ENCODE peak calls at places on chromosomes 11 and 22, in nine cellular contexts. X is substantia nigra; V is NCI-H1105 treated with DMSO at 0.1 percent for 48 hours; U is hypothalamus; Z is putamen; C is HEK293T; G is hepatic stellate cell; F is left ventricle myocardium inferior; R is activated CD4-positive, alpha-beta T cell treated with anti-CD3 and anti-CD28 coated beads, Interleukin-2, amount 10 ng/mL, durations not matched to agents 7 days and 5 days. M is an unnamed sample.
A peak's percentile ranks its signal among the peaks of the same experiment; 100 is the strongest.

GRCh38 chr22:44869196-44869595 is 116.8 kb downstream of the ARHGAP8 start:
- DNase-seq in X (no peak), V (no peak), U (no peak), Z (no peak), C (no peak), G (no peak), F (no peak), R (no peak), M (no peak)

GRCh38 chr11:94325681-94326080 is 21.3 kb downstream of the IZUMO1R start:
- DNase-seq in X (no peak), V (no peak), U (no peak), Z (no peak), C (peak; percentile 71), G (no peak), F (no peak), R (peak; percentile 66), M (peak; percentile 21)

GRCh38 chr11:119723243-119723951 is 5.6 kb downstream of the NECTIN1 start:
- DNase-seq in X (no peak), V (no peak), U (no peak), Z (no peak), C (no peak), G (no peak), F (no peak), R (no peak), M (no peak)

GRCh38 chr11:65814131-65814959 is 19.4 kb upstream of the SNX32 start:
- DNase-seq in X (no peak), V (no peak), U (no peak), Z (no peak), C (no peak), G (no peak), F (no peak), R (no peak), M (no peak)

GRCh38 chr11:70481625-70482528 is 83.5 kb downstream of the CTTN start:
- DNase-seq in X (no peak), V (no peak), U (no peak), Z (no peak), C (no peak), G (peak; percentile 82), F (peak; percentile 48), R (no peak), M (no peak)

GRCh38 chr22:48850658-48851287 is 976.9 kb downstream of the BRD1 start:
- DNase-seq in X (no peak), V (no peak), U (no peak), Z (no peak), C (no peak), G (no peak), F (no peak), R (no peak), M (no peak)

GRCh38 chr11:64340671-64341335 is 799 bp downstream of the CCDC88B start:
- DNase-seq in X (no peak), V (no peak), U (no peak), Z (no peak), C (peak; percentile 82), G (no peak), F (no peak), R (peak; percentile 76), M (peak; percentile 37)

GRCh38 chr11:86595401-86595800 is 77.0 kb downstream of the ME3 start:
- DNase-seq in X (no peak), V (no peak), U (no peak), Z (no peak), C (no peak), G (no peak), F (no peak), R (no peak), M (no peak)

GRCh38 chr22:32311551-32312071 is 46.1 kb upstream of the RFPL3 start:
- DNase-seq in X (no peak), V (no peak), U (no peak), Z (no peak), C (no peak), G (no peak), F (no peak), R (no peak), M (no peak)

GRCh38 chr11:133966924-133967598 is 10.3 kb upstream of the IGSF9B start:
- DNase-seq in X (no peak), V (no peak), U (no peak), Z (no peak), C (no peak), G (no peak), F (peak; percentile 70), R (peak; percentile 72), M (no peak)

GRCh38 chr22:26431151-26431995 is 2.3 kb downstream of the ASPHD2 start:
- DNase-seq in X (no peak), V (no peak), U (no peak), Z (no peak), C (no peak), G (no peak), F (no peak), R (no peak), M (peak; percentile 68)

GRCh38 chr11:65591939-65592814 is 3.4 kb downstream of the KCNK7 start:
- DNase-seq in X (no peak), V (peak; percentile 54), U (no peak), Z (no peak), C (no peak), G (no peak), F (peak; percentile 54), R (no peak), M (no peak)

GRCh38 chr11:2122222-2122906 is 16.8 kb downstream of the IGF2 start:
- DNase-seq in X (no peak), V (no peak), U (no peak), Z (no peak), C (no peak), G (peak; percentile 87), F (no peak), R (no peak), M (peak; percentile 60)

GRCh38 chr22:33785283-33785991 is 134.8 kb downstream of the LARGE1 start:
- DNase-seq in X (no peak), V (peak; percentile 16), U (no peak), Z (no peak), C (no peak), G (peak; percentile 58), F (no peak), R (no peak), M (peak; percentile 35)

GRCh38 chr11:75437966-75438659 is 5.1 kb upstream of the KLHL35 start:
- DNase-seq in X (no peak), V (no peak), U (no peak), Z (no peak), C (no peak), G (peak; percentile 45), F (no peak), R (no peak), M (no peak)

GRCh38 chr22:50302564-50302963 is 4.9 kb downstream of the PLXNB2 start:
- DNase-seq in X (no peak), V (no peak), U (no peak), Z (no peak), C (no peak), G (no peak), F (no peak), R (no peak), M (no peak)

GRCh38 chr22:43897751-43898261 is 6.0 kb upstream of the PNPLA5 start:
- DNase-seq in X (no peak), V (no peak), U (no peak), Z (peak; percentile 56), C (no peak), G (peak; percentile 70), F (no peak), R (no peak), M (no peak)

GRCh38 chr11:64356498-64357411 is 2.2 kb upstream of the RPS6KA4 start:
- DNase-seq in X (no peak), V (no peak), U (no peak), Z (no peak), C (peak; percentile 80), G (peak; percentile 48), F (no peak), R (peak; percentile 28), M (no peak)

GRCh38 chr11:92083123-92083522 is 141.5 kb upstream of the FAT3 start:
- DNase-seq in X (no peak), V (no peak), U (no peak), Z (no peak), C (no peak), G (no peak), F (no peak), R (no peak), M (no peak)

GRCh38 chr11:10654211-10655150 is 39.1 kb downstream of the IRAG1 start:
- DNase-seq in X (no peak), V (peak; percentile 52), U (no peak), Z (no peak), C (peak; percentile 60), G (no peak), F (no peak), R (peak; percentile 53), M (peak; percentile 64)

GRCh38 chr22:41532908-41533825 is 11.1 kb downstream of the POLR3H start:
- DNase-seq in X (no peak), V (peak; percentile 6), U (no peak), Z (no peak), C (peak; percentile 76), G (peak; percentile 81), F (peak; percentile 79), R (peak; percentile 76), M (peak; percentile 63)

GRCh38 chr11:45828996-45829395 is 18.3 kb upstream of the CRY2 start:
- DNase-seq in X (no peak), V (no peak), U (no peak), Z (no peak), C (no peak), G (no peak), F (no peak), R (no peak), M (no peak)

GRCh38 chr11:119371778-119372182 is 9.7 kb downstream of the USP2 start:
- DNase-seq in X (no peak), V (peak; percentile 37), U (no peak), Z (peak; percentile 69), C (no peak), G (no peak), F (no peak), R (no peak), M (no peak)

GRCh38 chr11:13776134-13776815 is 107.8 kb downstream of the FAR1 start:
- DNase-seq in X (no peak), V (peak; percentile 31), U (no peak), Z (no peak), C (no peak), G (no peak), F (no peak), R (peak; percentile 54), M (peak; percentile 31)

GRCh38 chr11:77819921-77820564 is 479 bp downstream of the RSF1 start:
- DNase-seq in X (no peak), V (peak; percentile 49), U (peak; percentile 60), Z (no peak), C (peak; percentile 40), G (peak; percentile 44), F (peak; percentile 38), R (peak; percentile 31), M (peak; percentile 10)

GRCh38 chr11:43222215-43222614 is 89.6 kb upstream of the API5 start:
- DNase-seq in X (no peak), V (no peak), U (no peak), Z (no peak), C (no peak), G (no peak), F (no peak), R (no peak), M (no peak)

GRCh38 chr11:94790771-94791180 is 22.6 kb downstream of the AMOTL1 start:
- DNase-seq in X (no peak), V (no peak), U (no peak), Z (no peak), C (no peak), G (no peak), F (no peak), R (no peak), M (no peak)